ENCODE peak calls at places on chromosomes 12 and 14, in nine cellular contexts. J is HCT116, R is endothelial cell, A is lower lobe of right lung, P is GM20000, F is brain microvascular endothelial cell, X is suprapubic skin, N is nephron progenitor cell, I is cardiac fibroblast. T is an unnamed sample.

GRCh38 chr14:22538671-22539228 is 50.3 kb downstream of the DAD1 start:
- DNase-seq in X (no peak), F (no peak), J (no peak), N (no peak), P (no peak), I (no peak), A (no peak), R (no peak), T (no peak)

GRCh38 chr14:31445703-31446102 is 11.6 kb downstream of the DTD2 start:
- DNase-seq in N (no peak), A (no peak), I (no peak), F (no peak), R (no peak), J (no peak), X (no peak), P (no peak), T (no peak)

GRCh38 chr12:56565510-56566101 is 44.0 kb downstream of the RBMS2 start:
- DNase-seq in I (peak), R (peak), X (peak), N (no peak), J (no peak), A (peak), F (peak), P (peak), T (peak)

GRCh38 chr14:44942436-44942835 is 19.3 kb downstream of the KLHL28 start:
- DNase-seq in J (no peak), X (no peak), N (no peak), A (no peak), R (no peak), F (no peak), P (no peak), I (no peak), T (no peak)

GRCh38 chr14:33675415-33676130 is 275.3 kb downstream of the EGLN3 start:
- DNase-seq in N (no peak), R (no peak), A (no peak), F (no peak), I (no peak), P (no peak), X (no peak), J (no peak), T (no peak)

GRCh38 chr14:64092940-64093339 is 201.2 kb downstream of the ESR2 start:
- DNase-seq in F (no peak), R (no peak), A (no peak), J (no peak), I (no peak), X (no peak), N (no peak), P (no peak), T (no peak)

GRCh38 chr14:24179961-24180726 is 8.3 kb downstream of the REC8 start:
- DNase-seq in F (peak), J (no peak), X (no peak), N (no peak), I (peak), A (no peak), P (no peak), R (no peak), T (no peak)

GRCh38 chr12:84738481-84738972 is 174.1 kb downstream of the SLC6A15 start:
- DNase-seq in P (no peak), F (peak), I (no peak), X (no peak), R (no peak), A (no peak), J (no peak), N (no peak), T (no peak)

GRCh38 chr14:92252291-92252690 is 70.7 kb upstream of the SLC24A4 start:
- DNase-seq in X (no peak), P (no peak), N (no peak), R (no peak), I (no peak), J (no peak), A (no peak), F (no peak), T (no peak)

GRCh38 chr14:26839481-26839880 is 241.6 kb upstream of the NOVA1 start:
- DNase-seq in X (no peak), F (no peak), A (no peak), J (no peak), P (no peak), N (no peak), R (no peak), I (peak), T (no peak)

GRCh38 chr14:91998667-91999570 is 40.9 kb downstream of the TRIP11 start:
- DNase-seq in P (no peak), J (no peak), A (no peak), X (no peak), R (no peak), N (no peak), I (no peak), F (no peak), T (no peak)

GRCh38 chr14:63193236-63193635 is 11.0 kb upstream of the RHOJ start:
- DNase-seq in N (no peak), P (no peak), A (no peak), X (no peak), R (no peak), J (no peak), I (no peak), F (no peak), T (no peak)

GRCh38 chr12:114895081-114895480 is 211.1 kb upstream of the TBX3 start:
- DNase-seq in R (no peak), I (no peak), A (no peak), J (no peak), P (no peak), X (no peak), N (no peak), F (no peak), T (no peak)

GRCh38 chr14:45377201-45377600 is 124.2 kb upstream of the MIS18BP1 start:
- DNase-seq in I (no peak), J (no peak), A (no peak), F (no peak), N (no peak), R (no peak), P (no peak), X (no peak), T (no peak)

GRCh38 chr14:82905762-82906161 is 1372.1 kb upstream of the SEL1L start:
- DNase-seq in X (no peak), A (no peak), N (no peak), R (no peak), F (no peak), I (no peak), J (no peak), P (no peak), T (no peak)

GRCh38 chr14:34053666-34054065 is 102.8 kb upstream of the EGLN3 start:
- DNase-seq in F (no peak), P (no peak), A (no peak), R (peak), I (peak), N (no peak), X (no peak), J (no peak), T (no peak)

GRCh38 chr14:96681826-96682225 is 115.4 kb upstream of the VRK1 start:
- DNase-seq in J (no peak), X (no peak), P (no peak), F (no peak), R (no peak), A (no peak), I (no peak), N (no peak), T (no peak)

GRCh38 chr14:64419003-64419402 is 30.9 kb downstream of the MTHFD1 start:
- DNase-seq in J (no peak), A (no peak), I (no peak), R (no peak), N (no peak), P (no peak), X (no peak), F (no peak), T (no peak)

DNA sequence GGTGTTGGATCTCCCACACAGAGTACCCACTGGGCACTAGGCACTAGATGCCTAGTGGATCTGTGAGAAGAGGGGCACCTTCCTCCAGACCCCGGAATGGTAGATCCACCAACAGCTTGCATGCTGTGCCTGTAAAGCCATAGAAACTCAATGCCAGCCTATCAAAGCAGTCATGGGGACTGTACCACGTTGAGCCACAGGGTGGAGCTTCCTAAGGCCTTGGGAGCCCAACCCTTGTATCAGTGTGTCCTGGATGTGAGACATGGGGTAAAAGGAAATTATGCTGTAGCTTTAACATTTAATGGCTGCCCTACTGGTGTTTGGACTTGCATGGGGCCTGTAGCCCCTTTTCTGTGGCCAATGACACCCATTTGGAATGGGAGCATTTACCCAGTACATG is 1024.9 kb downstream of the TMEM121 start:
- DNase-seq in I (no peak), N (no peak), J (no peak), A (no peak), P (no peak), X (no peak), R (no peak), F (no peak), T (no peak)
- TF ChIP-seq CTCF in I (no peak), N (no peak), J (no peak), A (no peak), P (no peak), X (no peak), R (no peak), F (no peak), T (no peak)

DNA sequence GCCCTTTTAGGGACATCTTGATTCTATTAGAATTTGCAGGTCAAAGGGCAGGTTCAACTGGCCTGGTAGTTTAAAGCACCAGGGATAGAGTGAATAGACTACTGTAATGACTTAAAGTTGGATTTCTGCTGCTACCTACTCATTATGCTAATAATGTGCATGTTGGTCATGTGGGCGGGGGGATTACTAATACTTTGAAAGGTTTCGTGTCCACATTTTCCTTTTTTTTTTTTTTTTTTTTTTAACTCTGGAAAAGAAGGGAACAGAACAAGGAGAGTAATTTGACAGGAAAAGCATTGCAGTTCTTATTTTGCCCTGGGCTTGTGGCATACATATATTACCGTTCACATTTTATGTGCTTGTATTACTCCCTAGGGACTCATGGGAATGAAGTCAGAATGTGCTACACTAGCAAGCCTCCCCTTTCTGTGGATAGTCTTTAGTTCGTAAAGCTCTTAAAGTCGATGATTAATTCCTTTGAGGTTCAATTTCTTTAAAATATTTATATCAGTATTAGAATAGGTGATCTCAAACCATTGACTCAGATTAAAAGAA is 226.6 kb downstream of the FBXL14 start:
- DNase-seq in N (peak), X (no peak), J (no peak), A (no peak), F (no peak), P (no peak), R (no peak), I (peak), T (no peak)
- TF ChIP-seq CTCF in N (no peak), X (no peak), J (no peak), A (no peak), F (no peak), P (no peak), R (no peak), I (no peak), T (no peak)

DNA sequence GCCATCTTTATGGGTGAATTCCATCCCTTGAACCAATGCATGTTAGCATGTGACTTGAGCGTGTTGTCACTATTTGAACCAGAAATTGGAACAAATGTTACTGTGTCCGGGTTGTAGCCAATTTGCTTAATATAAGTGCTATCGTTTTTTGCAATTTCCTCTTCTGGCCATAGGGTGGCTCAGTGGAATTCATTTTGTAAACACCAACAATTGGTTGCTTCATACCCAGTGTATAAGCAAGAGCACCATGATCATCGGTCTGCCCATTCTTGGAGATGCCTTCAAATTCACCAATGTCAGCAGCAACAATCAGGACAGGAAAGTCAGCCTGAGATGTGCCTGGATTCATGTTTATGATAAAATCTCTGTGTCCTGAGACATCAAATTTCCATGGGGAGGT is 5.0 kb upstream of the NEDD1 start:
- DNase-seq in N (no peak), R (no peak), A (no peak), J (no peak), I (peak), X (no peak), P (no peak), F (no peak), T (no peak)
- TF ChIP-seq CTCF in N (no peak), R (no peak), A (no peak), J (no peak), I (no peak), X (no peak), P (peak), F (no peak), T (no peak)

DNA sequence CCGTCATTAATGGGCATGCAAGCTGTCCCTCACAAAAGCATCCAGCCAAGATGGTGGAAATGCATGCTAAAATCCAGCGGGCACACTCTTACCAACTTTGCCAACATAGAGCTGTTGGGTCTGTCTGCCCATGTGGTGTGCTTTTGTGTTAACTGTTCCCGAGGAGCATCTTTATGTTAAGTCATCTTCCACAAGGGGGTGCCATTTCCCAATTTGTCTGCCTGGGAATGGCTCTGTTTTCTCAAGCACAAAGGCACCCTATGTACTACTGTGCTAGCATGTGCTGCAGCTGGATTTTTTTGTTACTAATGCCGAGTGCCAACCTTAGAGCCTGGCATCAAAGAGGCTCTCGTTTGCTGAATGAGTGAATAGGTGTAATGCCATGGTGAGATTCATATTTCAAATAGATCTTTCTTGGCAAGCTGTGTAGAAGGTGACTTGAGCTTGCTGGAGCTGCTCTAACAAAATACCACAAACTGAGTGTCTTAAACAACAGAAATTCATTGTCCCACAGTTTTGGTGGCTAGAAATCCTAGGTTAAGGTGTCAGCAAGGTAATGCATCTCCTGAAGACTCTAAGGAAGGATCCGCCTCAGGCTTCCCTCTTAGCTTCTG is 74.3 kb downstream of the TRHDE start:
- DNase-seq in X (no peak), I (peak), A (no peak), R (peak), P (peak), F (peak), J (peak), N (peak), T (no peak)
- TF ChIP-seq CTCF in X (no peak), I (peak), A (peak), R (peak), P (peak), F (peak), J (peak), N (peak), T (no peak)

DNA sequence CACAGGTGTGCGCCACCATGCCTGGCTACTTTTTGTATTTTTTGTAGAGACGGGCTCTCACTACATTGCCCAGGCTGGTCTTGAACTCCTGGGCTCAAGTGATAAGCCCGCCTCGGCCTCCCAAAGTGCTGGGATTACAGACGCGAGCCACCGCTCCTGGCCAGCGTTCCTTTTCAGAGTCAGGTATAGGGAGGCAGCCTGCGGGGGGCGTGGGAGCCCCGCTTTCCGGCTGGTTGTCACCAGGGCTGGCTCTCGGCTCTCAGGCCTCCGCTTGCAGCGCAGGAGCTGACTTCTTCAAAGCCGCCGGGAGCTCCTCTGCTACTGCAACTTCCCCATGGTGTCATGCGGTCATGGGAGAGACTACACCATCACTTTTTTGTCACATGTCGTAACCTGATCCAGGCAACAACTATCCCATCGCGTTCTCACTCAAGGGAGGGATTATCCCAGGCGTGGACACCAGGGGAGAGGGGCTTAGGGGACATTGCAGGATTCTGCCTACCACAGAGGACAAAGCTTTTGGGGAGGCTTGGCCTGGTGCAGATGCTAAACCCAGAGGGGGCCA is 129.4 kb downstream of the SCARB1 start:
- DNase-seq in X (no peak), J (no peak), F (peak), N (peak), I (no peak), R (peak), A (peak), P (no peak), T (no peak)
- TF ChIP-seq CTCF in X (no peak), J (no peak), F (peak), N (peak), I (no peak), R (no peak), A (no peak), P (no peak), T (no peak)

DNA sequence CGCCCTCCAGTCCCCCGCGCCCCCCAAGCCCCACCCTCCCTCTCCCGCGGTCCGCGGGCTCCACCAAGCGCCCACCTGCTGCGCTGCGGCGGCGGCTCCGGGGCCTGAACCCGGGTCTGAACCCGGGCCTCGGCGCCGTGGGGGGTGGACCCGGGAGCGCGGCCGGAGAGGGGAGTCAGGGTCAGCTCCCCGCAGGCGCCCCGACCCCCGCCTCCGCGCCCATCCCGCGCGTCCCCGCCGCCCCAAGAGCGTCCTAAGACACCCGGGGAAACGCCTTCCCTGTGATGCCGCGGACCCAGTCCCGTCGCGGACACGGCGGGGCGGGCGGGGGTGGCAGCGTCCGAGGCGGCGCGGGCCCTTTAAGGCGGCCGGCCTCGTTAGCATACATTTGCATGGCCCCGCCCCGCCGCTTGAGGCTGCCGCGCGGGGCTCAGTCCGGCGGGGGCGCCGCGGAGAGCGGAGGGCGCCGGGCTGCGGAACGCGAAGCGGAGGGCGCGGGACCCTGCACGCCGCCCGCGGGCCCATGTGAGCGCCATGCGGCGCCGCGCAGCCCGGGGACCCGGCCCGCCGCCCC is at the start of gene MMP17:
- DNase-seq in A (no peak), F (no peak), R (peak), I (peak), N (peak), J (no peak), X (peak), P (peak), T (no peak)
- TF ChIP-seq CTCF in A (no peak), F (peak), R (no peak), I (no peak), N (no peak), J (no peak), X (no peak), P (peak), T (no peak)

DNA sequence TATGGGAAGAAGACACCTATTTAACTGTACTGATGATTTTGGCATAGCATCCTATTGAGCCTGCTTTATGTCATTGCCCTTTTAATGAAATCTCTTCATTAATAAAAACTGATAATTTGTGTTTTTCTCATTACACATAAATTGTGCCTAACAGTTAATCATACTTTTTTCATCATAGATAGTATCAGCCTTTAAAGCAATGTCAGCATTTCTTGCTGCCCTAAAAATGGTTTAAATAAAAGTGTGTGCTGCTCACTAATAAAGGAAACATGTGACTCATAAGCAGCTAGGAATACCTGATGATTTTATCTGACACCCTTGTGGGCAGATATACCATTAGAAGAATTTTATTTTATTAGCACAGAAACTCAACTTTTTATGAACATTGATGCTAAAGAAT is 26.7 kb downstream of the TBK1 start:
- DNase-seq in N (no peak), J (no peak), P (no peak), R (no peak), A (no peak), I (no peak), X (no peak), F (no peak), T (no peak)
- TF ChIP-seq CTCF in N (no peak), J (no peak), P (no peak), R (no peak), A (no peak), I (no peak), X (no peak), F (no peak), T (no peak)

T was measured in CD8-positive, alpha-beta T cell.